ENCODE peak calls at places on chromosomes 6 and 20, in five cellular contexts. One of them, this sample, is unnamed. For H3K27me3, the result is how much of the 10 kb centered on the place peaks cover.

GRCh38 chr6:152572395-152573061 is 64.6 kb downstream of the SYNE1 start:
- DNase-seq in bronchial epithelial cell: peak
- DNase-seq in HCT116: no peak
- DNase-seq in GM06990: no peak
- DNase-seq in CD8-positive, alpha-beta T cell: no peak
- DNase-seq in this sample: no peak

GRCh38 chr6:146515212-146515611 is 28.4 kb upstream of the RAB32 start:
- DNase-seq in HCT116: no peak
- DNase-seq in bronchial epithelial cell: no peak
- DNase-seq in GM06990: no peak
- DNase-seq in CD8-positive, alpha-beta T cell: no peak
- DNase-seq in this sample: no peak

GRCh38 chr20:48972816-48973215 is 51.3 kb downstream of the ARFGEF2 start:
- DNase-seq in HCT116: no peak
- DNase-seq in bronchial epithelial cell: no peak
- DNase-seq in CD8-positive, alpha-beta T cell: no peak
- DNase-seq in GM06990: no peak
- DNase-seq in this sample: no peak

GRCh38 chr6:25369043-25369442 is 89.9 kb downstream of the CARMIL1 start:
- DNase-seq in GM06990: no peak
- DNase-seq in CD8-positive, alpha-beta T cell: no peak
- DNase-seq in bronchial epithelial cell: no peak
- DNase-seq in HCT116: no peak
- DNase-seq in this sample: no peak

GRCh38 chr20:4187147-4187546 is 171.8 kb upstream of the RNF24 start:
- DNase-seq in bronchial epithelial cell: no peak
- DNase-seq in CD8-positive, alpha-beta T cell: no peak
- DNase-seq in GM06990: no peak
- DNase-seq in HCT116: no peak
- DNase-seq in this sample: no peak

GRCh38 chr6:75096986-75097385 is 108.9 kb downstream of the COL12A1 start:
- DNase-seq in bronchial epithelial cell: no peak
- DNase-seq in HCT116: no peak
- DNase-seq in GM06990: no peak
- DNase-seq in CD8-positive, alpha-beta T cell: no peak
- DNase-seq in this sample: no peak

GRCh38 chr20:62236674-62236996 is 1.7 kb upstream of the OSBPL2 start:
- DNase-seq in bronchial epithelial cell: no peak
- DNase-seq in HCT116: no peak
- DNase-seq in CD8-positive, alpha-beta T cell: no peak
- DNase-seq in GM06990: no peak
- DNase-seq in this sample: no peak

GRCh38 chr20:63322146-63322922 is 29.3 kb downstream of the COL20A1 start:
- DNase-seq in GM06990: no peak
- DNase-seq in CD8-positive, alpha-beta T cell: no peak
- DNase-seq in bronchial epithelial cell: no peak
- DNase-seq in HCT116: no peak
- DNase-seq in this sample: no peak

GRCh38 chr6:163405412-163406309 is 8.9 kb upstream of the QKI start:
- DNase-seq in HCT116: no peak
- DNase-seq in GM06990: peak
- DNase-seq in bronchial epithelial cell: no peak
- DNase-seq in CD8-positive, alpha-beta T cell: peak
- DNase-seq in this sample: peak

GRCh38 chr6:33271098-33271607 is 523 bp downstream of the VPS52 start:
- DNase-seq in GM06990: no peak
- DNase-seq in bronchial epithelial cell: no peak
- DNase-seq in CD8-positive, alpha-beta T cell: no peak
- DNase-seq in HCT116: no peak
- DNase-seq in this sample: no peak

GRCh38 chr6:81896561-81896960 is 144.1 kb upstream of the TENT5A start:
- DNase-seq in bronchial epithelial cell: no peak
- DNase-seq in CD8-positive, alpha-beta T cell: no peak
- DNase-seq in HCT116: no peak
- DNase-seq in GM06990: no peak
- DNase-seq in this sample: no peak

GRCh38 chr6:87436435-87436834 is 28.7 kb downstream of the CFAP206 start:
- DNase-seq in GM06990: no peak
- DNase-seq in CD8-positive, alpha-beta T cell: peak
- DNase-seq in bronchial epithelial cell: peak
- DNase-seq in HCT116: peak
- DNase-seq in this sample: peak

GRCh38 chr6:107706516-107706915 is 117.6 kb downstream of the SCML4 start:
- DNase-seq in CD8-positive, alpha-beta T cell: no peak
- DNase-seq in bronchial epithelial cell: no peak
- DNase-seq in HCT116: no peak
- DNase-seq in GM06990: no peak
- DNase-seq in this sample: no peak

GRCh38 chr6:142929751-142930358 is 15.1 kb downstream of the HIVEP2 start:
- DNase-seq in bronchial epithelial cell: peak
- DNase-seq in CD8-positive, alpha-beta T cell: no peak
- DNase-seq in GM06990: no peak
- DNase-seq in HCT116: no peak
- DNase-seq in this sample: no peak

GRCh38 chr6:6639572-6639971 is 51.1 kb downstream of the LY86 start:
- DNase-seq in CD8-positive, alpha-beta T cell: no peak
- DNase-seq in HCT116: no peak
- DNase-seq in GM06990: no peak
- DNase-seq in bronchial epithelial cell: no peak
- DNase-seq in this sample: no peak
- H3K27me3 ChIP-seq in CD8-positive, alpha-beta T cell: under half
- H3K27me3 ChIP-seq in HCT116: under half
- H3K27me3 ChIP-seq in GM06990: under half
- H3K27me3 ChIP-seq in bronchial epithelial cell: under half
- H3K27me3 ChIP-seq in this sample: under half

GRCh38 chr20:11249683-11250082 is 575.9 kb upstream of the JAG1 start:
- DNase-seq in GM06990: no peak
- DNase-seq in bronchial epithelial cell: no peak
- DNase-seq in CD8-positive, alpha-beta T cell: no peak
- DNase-seq in HCT116: no peak
- DNase-seq in this sample: no peak
- H3K27me3 ChIP-seq in GM06990: under half
- H3K27me3 ChIP-seq in bronchial epithelial cell: under half
- H3K27me3 ChIP-seq in CD8-positive, alpha-beta T cell: under half
- H3K27me3 ChIP-seq in HCT116: under half
- H3K27me3 ChIP-seq in this sample: under half

DNA sequence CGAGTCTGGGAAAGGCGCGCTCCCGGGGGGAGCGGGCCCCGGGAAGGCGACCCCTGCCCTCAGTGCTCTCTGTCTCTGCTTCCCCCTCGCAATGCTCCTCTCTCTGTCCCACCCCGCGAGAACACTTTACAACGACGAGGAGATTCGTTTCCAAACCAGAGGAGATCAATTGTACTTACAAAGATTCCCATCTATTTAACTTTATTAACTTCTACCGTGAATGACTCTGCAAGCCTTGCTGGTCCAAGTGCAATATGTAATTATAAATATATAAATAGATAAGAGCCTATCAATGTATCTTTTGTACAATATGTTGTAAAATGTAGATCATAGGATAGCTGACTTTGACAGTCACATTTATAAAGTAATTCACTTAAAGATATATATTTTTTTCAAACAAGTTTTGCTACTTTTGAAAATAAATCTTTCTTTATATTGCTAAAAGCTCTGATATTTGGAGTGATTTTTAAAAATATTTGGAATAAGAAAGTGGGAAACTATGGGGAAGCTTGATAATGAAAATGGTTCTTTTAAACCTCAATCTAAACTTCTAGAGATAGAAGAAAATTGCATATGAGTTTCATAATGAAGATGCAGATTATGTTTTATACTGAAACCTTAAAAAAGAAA is 3.0 kb downstream of the TCF21 start:
- DNase-seq in GM06990: no peak
- DNase-seq in CD8-positive, alpha-beta T cell: no peak
- DNase-seq in HCT116: no peak
- DNase-seq in bronchial epithelial cell: no peak
- DNase-seq in this sample: no peak
- H3K27me3 ChIP-seq in GM06990: under half
- H3K27me3 ChIP-seq in CD8-positive, alpha-beta T cell: under half
- H3K27me3 ChIP-seq in HCT116: under half
- H3K27me3 ChIP-seq in bronchial epithelial cell: half or more
- H3K27me3 ChIP-seq in this sample: under half

GRCh38 chr20:52105573-52106422 is 85.8 kb downstream of the ZFP64 start:
- DNase-seq in CD8-positive, alpha-beta T cell: no peak
- DNase-seq in bronchial epithelial cell: peak
- DNase-seq in GM06990: no peak
- DNase-seq in HCT116: no peak
- DNase-seq in this sample: no peak
- H3K27me3 ChIP-seq in CD8-positive, alpha-beta T cell: under half
- H3K27me3 ChIP-seq in bronchial epithelial cell: under half
- H3K27me3 ChIP-seq in GM06990: under half
- H3K27me3 ChIP-seq in HCT116: under half
- H3K27me3 ChIP-seq in this sample: under half